ENCODE peak calls at places on chromosomes 3 and 15, in four cellular contexts. One of them, this sample, is unnamed.

GRCh38 chr15:58332676-58333400 is 99.0 kb upstream of the LIPC start:
- DNase-seq in T1000: no peak
- DNase-seq in HT-29: peak; percentile 79
- DNase-seq in gastrocnemius medialis: no peak
- DNase-seq in this sample: no peak

GRCh38 chr15:45548753-45549520 is 26.4 kb upstream of the SLC30A4 start:
- DNase-seq in T1000: no peak
- DNase-seq in HT-29: no peak
- DNase-seq in gastrocnemius medialis: no peak
- DNase-seq in this sample: no peak

GRCh38 chr3:30231277-30232141 is 374.9 kb upstream of the TGFBR2 start:
- DNase-seq in T1000: no peak
- DNase-seq in HT-29: no peak
- DNase-seq in gastrocnemius medialis: no peak
- DNase-seq in this sample: no peak

GRCh38 chr3:111809196-111809595 is 49.9 kb upstream of the PHLDB2 start:
- DNase-seq in T1000: no peak
- DNase-seq in HT-29: no peak
- DNase-seq in gastrocnemius medialis: no peak
- DNase-seq in this sample: no peak

GRCh38 chr3:188400494-188401243 is 246.7 kb downstream of the LPP start:
- DNase-seq in T1000: no peak
- DNase-seq in HT-29: no peak
- DNase-seq in gastrocnemius medialis: no peak
- DNase-seq in this sample: no peak

GRCh38 chr15:52150878-52151277 is 38.3 kb upstream of the BCL2L10 start:
- DNase-seq in T1000: no peak
- DNase-seq in HT-29: no peak
- DNase-seq in gastrocnemius medialis: no peak
- DNase-seq in this sample: no peak

GRCh38 chr3:185688808-185689207 is 102.7 kb downstream of the SENP2 start:
- DNase-seq in T1000: peak; percentile 89
- DNase-seq in HT-29: peak; percentile 38
- DNase-seq in gastrocnemius medialis: no peak
- DNase-seq in this sample: peak; percentile 97

GRCh38 chr3:61278713-61279112 is 27.5 kb upstream of the FHIT start:
- DNase-seq in T1000: no peak
- DNase-seq in HT-29: no peak
- DNase-seq in gastrocnemius medialis: no peak
- DNase-seq in this sample: no peak

GRCh38 chr3:74370342-74370741 is 244.1 kb downstream of the CNTN3 start:
- DNase-seq in T1000: no peak
- DNase-seq in HT-29: no peak
- DNase-seq in gastrocnemius medialis: no peak
- DNase-seq in this sample: no peak

GRCh38 chr15:63715818-63716217 is 117.9 kb downstream of the HERC1 start:
- DNase-seq in T1000: no peak
- DNase-seq in HT-29: no peak
- DNase-seq in gastrocnemius medialis: no peak
- DNase-seq in this sample: no peak

GRCh38 chr3:101994386-101994785 is 145.1 kb downstream of the NFKBIZ start:
- DNase-seq in T1000: no peak
- DNase-seq in HT-29: no peak
- DNase-seq in gastrocnemius medialis: no peak
- DNase-seq in this sample: no peak

GRCh38 chr3:179882322-179882721 is 154.4 kb downstream of the PEX5L start:
- DNase-seq in T1000: no peak
- DNase-seq in HT-29: no peak
- DNase-seq in gastrocnemius medialis: no peak
- DNase-seq in this sample: no peak

GRCh38 chr3:122577409-122578028 is at the start of gene PARP15:
- DNase-seq in T1000: no peak
- DNase-seq in HT-29: no peak
- DNase-seq in gastrocnemius medialis: no peak
- DNase-seq in this sample: no peak

GRCh38 chr3:196918968-196919367 is 23.4 kb downstream of the NCBP2 start:
- DNase-seq in T1000: no peak
- DNase-seq in HT-29: no peak
- DNase-seq in gastrocnemius medialis: no peak
- DNase-seq in this sample: no peak

GRCh38 chr3:106711650-106712049 is 665.6 kb upstream of the CCDC54 start:
- DNase-seq in T1000: no peak
- DNase-seq in HT-29: no peak
- DNase-seq in gastrocnemius medialis: no peak
- DNase-seq in this sample: no peak

GRCh38 chr3:40306336-40306735 is 3.2 kb upstream of the EIF1B start:
- DNase-seq in T1000: no peak
- DNase-seq in HT-29: no peak
- DNase-seq in gastrocnemius medialis: no peak
- DNase-seq in this sample: no peak

GRCh38 chr3:16382852-16383251 is 117.8 kb downstream of the OXNAD1 start:
- DNase-seq in T1000: no peak
- DNase-seq in HT-29: no peak
- DNase-seq in gastrocnemius medialis: no peak
- DNase-seq in this sample: no peak

GRCh38 chr3:102195198-102195948 is 239.4 kb upstream of the ZPLD1 start:
- DNase-seq in T1000: no peak
- DNase-seq in HT-29: peak; percentile 95
- DNase-seq in gastrocnemius medialis: no peak
- DNase-seq in this sample: no peak

GRCh38 chr3:143608966-143609365 is 239.3 kb downstream of the SLC9A9 start:
- DNase-seq in T1000: no peak
- DNase-seq in HT-29: no peak
- DNase-seq in gastrocnemius medialis: no peak
- DNase-seq in this sample: no peak

GRCh38 chr15:73697033-73697467 is 12.9 kb downstream of the CD276 start:
- DNase-seq in T1000: peak; percentile 75
- DNase-seq in HT-29: no peak
- DNase-seq in gastrocnemius medialis: peak; percentile 64
- DNase-seq in this sample: peak; percentile 75

GRCh38 chr3:87268646-87269211 is 7.7 kb downstream of the POU1F1 start:
- DNase-seq in T1000: no peak
- DNase-seq in HT-29: no peak
- DNase-seq in gastrocnemius medialis: no peak
- DNase-seq in this sample: no peak

GRCh38 chr15:36632196-36632595 is 52.8 kb downstream of the CDIN1 start:
- DNase-seq in T1000: peak; percentile 2
- DNase-seq in HT-29: peak; percentile 47
- DNase-seq in gastrocnemius medialis: no peak
- DNase-seq in this sample: peak; percentile 13

GRCh38 chr3:111859974-111860859 is 1.2 kb downstream of the PHLDB2 start:
- DNase-seq in T1000: peak; percentile 48
- DNase-seq in HT-29: peak; percentile 94
- DNase-seq in gastrocnemius medialis: peak; percentile 55
- DNase-seq in this sample: peak; percentile 54

GRCh38 chr3:187963003-187963676 is 190.8 kb upstream of the LPP start:
- DNase-seq in T1000: no peak
- DNase-seq in HT-29: no peak
- DNase-seq in gastrocnemius medialis: no peak
- DNase-seq in this sample: no peak

GRCh38 chr15:67998599-67999122 is 55.5 kb upstream of the PIAS1 start:
- DNase-seq in T1000: peak; percentile 8
- DNase-seq in HT-29: peak; percentile 61
- DNase-seq in gastrocnemius medialis: no peak
- DNase-seq in this sample: no peak

GRCh38 chr3:129549006-129549800 is 6.2 kb downstream of the H1-8 start:
- DNase-seq in T1000: no peak
- DNase-seq in HT-29: no peak
- DNase-seq in gastrocnemius medialis: no peak
- DNase-seq in this sample: no peak

GRCh38 chr15:31352911-31353811 is 26.5 kb downstream of the KLF13 start:
- DNase-seq in T1000: no peak
- DNase-seq in HT-29: no peak
- DNase-seq in gastrocnemius medialis: peak; percentile 81
- DNase-seq in this sample: peak; percentile 13

GRCh38 chr15:50676799-50677483 is 9.7 kb downstream of the TRPM7 start:
- DNase-seq in T1000: no peak
- DNase-seq in HT-29: no peak
- DNase-seq in gastrocnemius medialis: no peak
- DNase-seq in this sample: no peak

GRCh38 chr3:50534721-50535330 is 31.4 kb upstream of the CACNA2D2 start:
- DNase-seq in T1000: no peak
- DNase-seq in HT-29: no peak
- DNase-seq in gastrocnemius medialis: no peak
- DNase-seq in this sample: no peak

GRCh38 chr3:157398598-157398997 is 38.1 kb upstream of the PTX3 start:
- DNase-seq in T1000: no peak
- DNase-seq in HT-29: no peak
- DNase-seq in gastrocnemius medialis: no peak
- DNase-seq in this sample: no peak

GRCh38 chr3:125144653-125145314 is 67.8 kb downstream of the SLC12A8 start:
- DNase-seq in T1000: no peak
- DNase-seq in HT-29: no peak
- DNase-seq in gastrocnemius medialis: no peak
- DNase-seq in this sample: no peak

GRCh38 chr15:39331584-39331983 is 249.3 kb upstream of the THBS1 start:
- DNase-seq in T1000: no peak
- DNase-seq in HT-29: no peak
- DNase-seq in gastrocnemius medialis: no peak
- DNase-seq in this sample: no peak

GRCh38 chr3:171815977-171816595 is 5.8 kb upstream of the PLD1 start:
- DNase-seq in T1000: no peak
- DNase-seq in HT-29: no peak
- DNase-seq in gastrocnemius medialis: no peak
- DNase-seq in this sample: no peak

GRCh38 chr3:10524799-10525301 is 19.5 kb upstream of the ATP2B2 start:
- DNase-seq in T1000: no peak
- DNase-seq in HT-29: no peak
- DNase-seq in gastrocnemius medialis: no peak
- DNase-seq in this sample: no peak

GRCh38 chr3:14453841-14454630 is 51.6 kb downstream of the SLC6A6 start:
- DNase-seq in T1000: no peak
- DNase-seq in HT-29: no peak
- DNase-seq in gastrocnemius medialis: no peak
- DNase-seq in this sample: no peak

GRCh38 chr3:32246079-32246675 is 7.7 kb downstream of the CMTM8 start:
- DNase-seq in T1000: no peak
- DNase-seq in HT-29: peak; percentile 28
- DNase-seq in gastrocnemius medialis: no peak
- DNase-seq in this sample: no peak

GRCh38 chr3:25910997-25911396 is 121.1 kb downstream of the OXSM start:
- DNase-seq in T1000: no peak
- DNase-seq in HT-29: no peak
- DNase-seq in gastrocnemius medialis: no peak
- DNase-seq in this sample: peak; percentile 59

GRCh38 chr15:61974759-61975158 is 85.5 kb downstream of the VPS13C start:
- DNase-seq in T1000: no peak
- DNase-seq in HT-29: no peak
- DNase-seq in gastrocnemius medialis: peak; percentile 33
- DNase-seq in this sample: no peak

GRCh38 chr3:108132727-108133373 is 42.0 kb upstream of the CD47 start:
- DNase-seq in T1000: no peak
- DNase-seq in HT-29: no peak
- DNase-seq in gastrocnemius medialis: no peak
- DNase-seq in this sample: no peak

GRCh38 chr3:4524423-4524769 is 31.2 kb downstream of the ITPR1 start:
- DNase-seq in T1000: no peak
- DNase-seq in HT-29: no peak
- DNase-seq in gastrocnemius medialis: no peak
- DNase-seq in this sample: no peak